ENCODE peak calls at places on chromosomes 7 and 10, in four cellular contexts. B is K562, P is HepG2, Z is HCT116. F is an unnamed sample.
A peak's percentile ranks its signal among the peaks of the same experiment; 100 is the strongest.

GRCh38 chr10:33365871-33366411 is 31.5 kb upstream of the NRP1 start:
- DNase-seq in P (no peak), B (no peak), Z (peak; percentile 55), F (no peak)

GRCh38 chr7:50266893-50267386 is 37.6 kb upstream of the IKZF1 start:
- DNase-seq in P (no peak), Z (no peak), B (peak; percentile 67), F (no peak)

GRCh38 chr10:58857251-58857650 is 319.2 kb upstream of the PHYHIPL start:
- DNase-seq in P (no peak), Z (no peak), B (no peak), F (no peak)

GRCh38 chr7:85695041-85695990 is 508.5 kb upstream of the SEMA3D start:
- DNase-seq in P (no peak), Z (no peak), B (no peak), F (peak; percentile 33)

GRCh38 chr7:152615052-152615741 is 60.7 kb downstream of the XRCC2 start:
- DNase-seq in P (peak; percentile 66), Z (no peak), B (no peak), F (no peak)

GRCh38 chr7:88664630-88665233 is 94.8 kb upstream of the ZNF804B start:
- DNase-seq in B (no peak), P (no peak), Z (peak; percentile 4), F (no peak)

GRCh38 chr7:101743995-101744360 is 73.4 kb upstream of the CUX1 start:
- DNase-seq in Z (no peak), P (no peak), B (peak; percentile 45), F (no peak)

GRCh38 chr7:132347858-132348257 is 228.4 kb downstream of the PLXNA4 start:
- DNase-seq in P (no peak), Z (no peak), B (no peak), F (no peak)

GRCh38 chr10:114821915-114822770 is 563 bp downstream of the FHIP2A start:
- DNase-seq in B (peak; percentile 25), P (peak; percentile 6), Z (no peak), F (no peak)

GRCh38 chr10:26780793-26781601 is 79.8 kb downstream of the ABI1 start:
- DNase-seq in B (no peak), P (no peak), Z (peak; percentile 90), F (peak; percentile 47)

GRCh38 chr10:22437620-22438588 is 92.6 kb downstream of the SPAG6 start:
- DNase-seq in B (no peak), P (peak; percentile 62), Z (no peak), F (no peak)

GRCh38 chr10:876442-876841 is 55.1 kb downstream of the LARP4B start:
- DNase-seq in B (no peak), Z (no peak), P (no peak), F (no peak)

GRCh38 chr7:85471740-85472139 is 284.9 kb upstream of the SEMA3D start:
- DNase-seq in B (no peak), P (no peak), Z (no peak), F (no peak)

GRCh38 chr10:48444266-48444665 is 137.8 kb downstream of the MAPK8 start:
- DNase-seq in P (peak; percentile 14), B (peak; percentile 67), Z (peak; percentile 12), F (no peak)

GRCh38 chr10:14153570-14154055 is 177.1 kb downstream of the FRMD4A start:
- DNase-seq in Z (no peak), P (no peak), B (peak; percentile 59), F (no peak)

GRCh38 chr10:132940791-132941465 is 1.4 kb downstream of the CFAP46 start:
- DNase-seq in Z (no peak), P (no peak), B (no peak), F (no peak)

GRCh38 chr10:124565565-124566221 is 104.1 kb downstream of the LHPP start:
- DNase-seq in Z (peak; percentile 7), B (peak; percentile 69), P (peak; percentile 69), F (no peak)

GRCh38 chr10:127433951-127434350 is 115.2 kb upstream of the NPS start:
- DNase-seq in P (no peak), B (no peak), Z (no peak), F (no peak)

GRCh38 chr7:24199978-24200377 is 84.0 kb upstream of the NPY start:
- DNase-seq in B (no peak), Z (no peak), P (no peak), F (no peak)

GRCh38 chr10:108787932-108788331 is 1135.4 kb downstream of the XPNPEP1 start:
- DNase-seq in P (no peak), Z (no peak), B (no peak), F (no peak)

GRCh38 chr7:24914465-24914859 is 65.5 kb downstream of the OSBPL3 start:
- DNase-seq in P (no peak), B (no peak), Z (no peak), F (no peak)

GRCh38 chr7:8443871-8444756 is 10.7 kb downstream of the NXPH1 start:
- DNase-seq in P (no peak), B (no peak), Z (no peak), F (no peak)

GRCh38 chr7:144256112-144256511 is 8.5 kb downstream of the OR2A7 start:
- DNase-seq in Z (peak; percentile 65), P (no peak), B (peak; percentile 12), F (no peak)

GRCh38 chr7:27482219-27482618 is 180.5 kb downstream of the HIBADH start:
- DNase-seq in B (no peak), Z (no peak), P (no peak), F (no peak)

GRCh38 chr7:120731276-120731675 is 126.7 kb downstream of the TSPAN12 start:
- DNase-seq in B (no peak), Z (no peak), P (no peak), F (no peak)

GRCh38 chr7:1290262-1291039 is 57.8 kb downstream of the UNCX start:
- DNase-seq in Z (no peak), B (no peak), P (no peak), F (no peak)

GRCh38 chr10:123150229-123150985 is 2.5 kb downstream of the HMX2 start:
- DNase-seq in P (no peak), B (no peak), Z (no peak), F (no peak)

GRCh38 chr10:132972986-132973902 is 30.9 kb upstream of the CFAP46 start:
- DNase-seq in P (no peak), B (no peak), Z (no peak), F (no peak)

GRCh38 chr7:104848386-104848990 is 165.5 kb upstream of the KMT2E start:
- DNase-seq in Z (peak; percentile 18), B (peak; percentile 70), P (peak; percentile 35), F (peak; percentile 45)

GRCh38 chr10:101238732-101239105 is 9.5 kb upstream of the LBX1 start:
- DNase-seq in B (peak; percentile 33), Z (peak; percentile 18), P (no peak), F (no peak)

GRCh38 chr7:48285365-48285764 is 114.1 kb downstream of the ABCA13 start:
- DNase-seq in Z (no peak), B (no peak), P (no peak), F (no peak)

GRCh38 chr10:68598978-68599753 is 39.0 kb downstream of the TET1 start:
- DNase-seq in P (peak; percentile 56), Z (no peak), B (peak; percentile 28), F (no peak)

GRCh38 chr7:122764020-122764419 is 61.3 kb upstream of the RNF148 start:
- DNase-seq in P (no peak), Z (no peak), B (no peak), F (no peak)

GRCh38 chr7:156082048-156082447 is 269.8 kb upstream of the SHH start:
- DNase-seq in P (no peak), B (no peak), Z (no peak), F (no peak)

GRCh38 chr10:15015451-15015850 is 28.3 kb upstream of the OLAH start:
- DNase-seq in B (no peak), Z (no peak), P (no peak), F (no peak)

GRCh38 chr10:45420453-45421192 is 46.6 kb downstream of the ALOX5 start:
- DNase-seq in Z (no peak), B (no peak), P (no peak), F (no peak)

GRCh38 chr10:88980836-88981235 is 9.8 kb upstream of the FAS start:
- DNase-seq in Z (no peak), B (no peak), P (no peak), F (no peak)
- H3K4me3 ChIP-seq in Z (no peak overlapping the region), B (no peak overlapping the region), P (no peak overlapping the region), F (no peak overlapping the region)

DNA sequence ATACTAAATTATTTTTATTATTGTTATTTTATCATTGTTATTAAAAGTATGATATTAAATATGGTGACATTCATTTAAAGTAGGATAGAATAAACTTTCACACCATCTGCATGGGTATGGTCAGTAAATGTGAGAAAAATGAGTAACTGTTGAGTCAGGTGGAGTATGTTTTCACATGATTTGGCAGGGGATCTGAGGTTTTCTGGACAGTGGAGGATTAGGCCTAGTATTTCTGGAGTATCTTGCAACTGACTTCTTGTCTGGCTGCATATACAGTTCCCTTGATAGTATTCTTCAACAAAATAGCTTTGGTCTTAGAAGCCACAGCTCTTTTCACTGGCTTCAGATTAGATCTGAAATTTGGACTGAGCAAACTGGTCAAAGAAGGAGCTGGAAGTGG is 54.5 kb downstream of the GBF1 start:
- DNase-seq in P (no peak), B (no peak), Z (no peak), F (no peak)
- TF ChIP-seq TCF7L2 in P (no peak), B (no peak), Z (no peak), F (no peak)

GRCh38 chr7:11374629-11375028 is 401.0 kb downstream of the PHF14 start:
- DNase-seq in B (no peak), P (no peak), Z (no peak), F (no peak)

GRCh38 chr7:11379641-11380040 is 406.0 kb downstream of the PHF14 start:
- DNase-seq in B (no peak), Z (no peak), P (no peak), F (no peak)

GRCh38 chr7:11369696-11370095 is 396.0 kb downstream of the PHF14 start:
- DNase-seq in Z (no peak), P (no peak), B (no peak), F (no peak)

GRCh38 chr7:11376549-11376948 is 402.9 kb downstream of the PHF14 start:
- DNase-seq in Z (no peak), B (no peak), P (no peak), F (no peak)

GRCh38 chr7:11373546-11374142 is 400.0 kb downstream of the PHF14 start:
- DNase-seq in Z (peak; percentile 23), P (peak; percentile 15), B (peak; percentile 16), F (peak; percentile 7)
- TF ChIP-seq CTCF in Z (peak; percentile 65), P (peak; percentile 30), B (peak; percentile 50), F (peak; percentile 76)

GRCh38 chr7:70377957-70378356 is 754.0 kb upstream of the GALNT17 start:
- DNase-seq in Z (no peak), P (no peak), B (no peak), F (no peak)

GRCh38 chr7:70371652-70372051 is 760.3 kb upstream of the GALNT17 start:
- DNase-seq in B (no peak), P (no peak), Z (no peak), F (no peak)

GRCh38 chr7:70374772-70375533 is 757.0 kb upstream of the GALNT17 start:
- DNase-seq in Z (no peak), B (no peak), P (no peak), F (no peak)

GRCh38 chr7:70376561-70377031 is 755.3 kb upstream of the GALNT17 start:
- DNase-seq in B (no peak), Z (no peak), P (no peak), F (no peak)

DNA sequence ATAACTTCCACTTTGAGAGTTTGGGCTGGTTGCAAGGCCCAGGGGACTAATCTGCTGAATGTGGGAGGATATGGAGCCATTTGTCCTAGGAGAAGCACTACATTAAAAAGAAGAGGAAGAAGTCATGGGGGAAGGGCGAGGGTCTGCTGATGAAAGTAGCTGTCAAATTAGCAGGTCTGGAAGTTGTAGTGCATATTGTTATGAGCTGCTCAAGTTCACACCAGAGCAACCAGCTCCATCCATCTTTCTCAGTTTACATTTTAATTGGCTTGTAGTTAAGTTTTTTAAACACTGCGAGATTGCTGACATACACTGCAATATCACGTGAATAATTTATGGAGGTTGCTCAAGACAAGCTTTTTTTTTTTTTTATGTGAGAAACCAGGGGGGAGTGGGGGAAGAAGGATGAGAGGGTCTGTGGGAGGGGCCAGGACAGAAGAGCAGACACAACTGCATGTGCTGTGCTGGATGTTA is 759.1 kb upstream of the GALNT17 start:
- DNase-seq in Z (no peak), B (no peak), P (no peak), F (no peak)
- H3K4me3 ChIP-seq in Z (no peak overlapping the region), B (no peak overlapping the region), P (no peak overlapping the region), F (no peak overlapping the region)

F was measured in Panc1.